ENCODE peak calls at places on chromosomes 1 and 21, in eight cellular contexts. Q is kidney epithelial cell, O is IMR-90, X is neural progenitor cell, J is breast epithelium, P is fibroblast of lung, M is ovary, Z is suprapubic skin. G is an unnamed sample. For H3K27me3, the result is how much of the 10 kb centered on the place peaks cover.

GRCh38 chr1:235888119-235888643 is 21.5 kb upstream of the LYST start:
- DNase-seq in P (no peak), X (no peak), Z (no peak), O (no peak), J (no peak), Q (no peak), M (no peak), G (no peak)

GRCh38 chr1:85297855-85298629 is 21.6 kb upstream of the BCL10 start:
- DNase-seq in Z (no peak), X (no peak), Q (peak), M (peak), J (no peak), P (peak), O (peak), G (peak)

GRCh38 chr1:155933591-155934096 is 569 bp downstream of the KHDC4 start:
- DNase-seq in P (no peak), X (no peak), J (no peak), M (no peak), Z (no peak), O (no peak), Q (no peak), G (no peak)

GRCh38 chr1:244326757-244327156 is 125.0 kb downstream of the ADSS2 start:
- DNase-seq in P (no peak), J (no peak), Q (no peak), X (no peak), O (no peak), M (no peak), Z (no peak), G (no peak)

GRCh38 chr1:1438531-1439381 is 3.3 kb downstream of the VWA1 start:
- DNase-seq in J (no peak), X (no peak), P (no peak), Z (no peak), O (no peak), Q (no peak), M (no peak), G (no peak)

GRCh38 chr1:110879758-110880606 is 7.0 kb downstream of the CD53 start:
- DNase-seq in Q (no peak), P (no peak), M (no peak), J (no peak), Z (no peak), X (no peak), O (no peak), G (no peak)

GRCh38 chr1:5842700-5843099 is 149.5 kb downstream of the NPHP4 start:
- DNase-seq in Q (no peak), Z (no peak), P (no peak), X (no peak), M (no peak), J (no peak), O (no peak), G (no peak)

GRCh38 chr1:226308166-226308722 is 720 bp downstream of the LIN9 start:
- DNase-seq in Z (no peak), J (no peak), O (no peak), X (peak), Q (no peak), P (no peak), M (peak), G (no peak)

GRCh38 chr1:234213576-234214128 is 159.6 kb upstream of the COA6 start:
- DNase-seq in M (no peak), P (no peak), J (no peak), Q (no peak), O (no peak), Z (no peak), X (peak), G (no peak)

GRCh38 chr1:195173753-195174152 is 1434.5 kb downstream of the KCNT2 start:
- DNase-seq in Q (no peak), M (no peak), X (no peak), Z (no peak), O (no peak), P (no peak), J (no peak), G (no peak)

GRCh38 chr21:45539796-45540600 is 2.2 kb downstream of the SLC19A1 start:
- DNase-seq in Q (no peak), J (peak), X (no peak), O (no peak), P (no peak), M (peak), Z (peak), G (no peak)

GRCh38 chr1:114209971-114210370 is 56.3 kb upstream of the SYT6 start:
- DNase-seq in X (no peak), P (no peak), J (no peak), Q (no peak), M (no peak), O (no peak), Z (no peak), G (no peak)

DNA sequence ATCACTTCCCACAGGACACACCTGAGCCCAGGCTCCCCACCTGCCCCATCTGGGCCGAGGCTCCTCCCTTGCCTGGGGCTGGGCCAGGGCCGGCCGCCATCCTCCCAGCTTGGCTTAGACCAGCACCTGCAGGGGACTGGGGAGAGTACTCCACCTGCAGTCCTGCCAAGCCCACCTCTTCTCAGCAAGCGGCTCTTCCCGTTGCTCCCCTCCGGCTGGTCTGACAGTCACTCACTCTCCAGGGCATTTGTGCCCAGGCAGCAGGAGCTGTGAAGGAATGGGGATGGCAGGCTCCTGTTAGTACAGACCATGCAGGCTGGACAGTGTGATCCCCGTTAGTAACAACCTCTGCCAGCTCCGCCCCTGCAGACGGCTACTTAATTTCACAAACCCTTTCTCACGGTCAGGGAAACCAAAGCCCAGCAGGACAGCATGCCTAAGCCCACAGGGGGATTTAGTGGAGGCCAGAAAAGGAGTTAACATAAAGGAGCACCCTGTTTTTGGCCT is at the start of gene FYB2:
- DNase-seq in O (no peak), M (no peak), Q (no peak), Z (no peak), J (no peak), P (no peak), X (peak), G (no peak)
- H3K4me3 ChIP-seq in O (no peak), M (no peak), Q (no peak), Z (no peak), J (peak), P (no peak), X (peak), G (no peak)

GRCh38 chr1:38817267-38817957 is 42.2 kb downstream of the RRAGC start:
- DNase-seq in Z (no peak), O (no peak), P (no peak), J (no peak), X (no peak), Q (no peak), M (no peak), G (no peak)
- H3K27me3 ChIP-seq in Z (half or more), O (half or more), P (under half), J (under half), X (half or more), Q (half or more), M (under half), G (half or more)

GRCh38 chr1:59595774-59596173 is 219.0 kb upstream of the HOOK1 start:
- DNase-seq in O (peak), X (no peak), Z (no peak), P (peak), M (no peak), Q (no peak), J (no peak), G (peak)
- TF ChIP-seq CTCF in O (peak), X (no peak), Z (no peak), P (peak), M (no peak), Q (no peak), J (no peak), G (peak)

DNA sequence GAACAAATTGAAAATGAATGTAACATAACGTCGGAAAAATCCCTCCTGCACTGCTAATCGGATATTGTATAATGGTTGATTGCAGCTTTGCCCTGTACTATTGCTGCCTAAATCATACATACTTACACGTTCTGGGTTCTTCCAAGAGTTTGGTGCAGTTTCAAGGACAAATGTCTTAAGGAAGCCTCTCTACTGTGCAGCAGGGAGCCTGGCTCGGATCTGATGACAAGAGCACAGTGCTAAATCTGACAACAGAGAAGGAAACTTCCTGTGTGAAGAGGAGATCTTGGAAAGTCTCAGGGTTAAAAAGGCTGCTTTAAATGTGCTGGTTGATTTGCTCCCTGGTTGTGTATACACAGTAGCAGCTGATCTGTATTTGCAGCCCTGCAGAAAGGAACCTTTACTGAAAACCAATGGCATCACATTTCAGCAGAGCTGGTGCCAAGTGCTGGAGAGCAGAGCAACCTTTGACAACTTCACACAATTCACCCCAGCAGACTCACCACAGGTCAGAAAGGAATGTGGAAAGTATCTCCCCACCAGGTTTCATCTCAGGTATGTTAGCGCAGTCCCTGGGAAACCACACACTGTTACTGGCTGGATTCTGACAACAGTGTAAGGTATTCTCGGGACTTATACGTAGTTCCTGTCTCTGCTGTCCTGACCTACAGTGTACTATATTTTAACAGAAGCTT is 354.9 kb upstream of the ESRRG start:
- DNase-seq in Z (no peak), X (peak), Q (peak), O (peak), M (no peak), J (no peak), P (peak), G (no peak)
- H3K4me3 ChIP-seq in Z (peak), X (no peak), Q (no peak), O (no peak), M (no peak), J (peak), P (no peak), G (no peak)

G was measured in BJ.